ENCODE peak calls at places on chromosomes 3 and 15, in ten cellular contexts. U is cardiac fibroblast, Q is GM13977, Z is brain microvascular endothelial cell, L is fibroblast of the aortic adventitia, C is A549, T is ovary, M is tibial nerve, W is HFFc6, E is neural progenitor cell. D is an unnamed sample.

GRCh38 chr15:29134239-29134638 is 135.4 kb downstream of the NSMCE3 start:
- DNase-seq in W (no peak), C (no peak), E (no peak), Q (no peak), T (peak; percentile 7), M (no peak), L (no peak), U (no peak), Z (no peak), D (no peak)

GRCh38 chr15:67744331-67745058 is 80.8 kb upstream of the SKOR1 start:
- DNase-seq in W (no peak), Z (no peak), L (no peak), C (no peak), U (peak; percentile 14), M (no peak), T (no peak), E (no peak), Q (peak; percentile 23), D (no peak)

GRCh38 chr15:39174332-39174731 is 406.5 kb upstream of the THBS1 start:
- DNase-seq in Z (no peak), L (no peak), W (no peak), M (no peak), Q (no peak), U (no peak), C (no peak), E (no peak), T (no peak), D (no peak)

GRCh38 chr15:63858881-63859280 is 25.1 kb upstream of the HERC1 start:
- DNase-seq in U (peak; percentile 94), Z (peak; percentile 87), E (no peak), Q (no peak), M (no peak), T (no peak), L (peak; percentile 81), C (no peak), W (peak; percentile 64), D (no peak)

GRCh38 chr3:25412269-25412668 is 15.8 kb upstream of the RARB start:
- DNase-seq in M (no peak), Z (peak; percentile 51), E (no peak), T (no peak), L (peak; percentile 8), C (peak; percentile 75), U (peak; percentile 57), Q (no peak), W (no peak), D (no peak)

GRCh38 chr3:111976254-111976653 is 2.6 kb upstream of the ABHD10 start:
- DNase-seq in T (no peak), M (no peak), C (no peak), L (no peak), E (no peak), W (no peak), U (no peak), Q (no peak), Z (no peak), D (no peak)

GRCh38 chr3:69542265-69543079 is 156.6 kb upstream of the FRMD4B start:
- DNase-seq in Z (no peak), M (no peak), Q (peak; percentile 37), W (no peak), E (peak; percentile 88), C (peak; percentile 13), T (peak; percentile 53), L (no peak), U (peak; percentile 18), D (peak; percentile 63)

GRCh38 chr3:194091141-194091540 is 44.8 kb upstream of the HES1 start:
- DNase-seq in M (no peak), T (no peak), U (peak; percentile 58), L (no peak), C (peak; percentile 75), Q (no peak), Z (peak; percentile 70), W (peak; percentile 82), E (no peak), D (no peak)

GRCh38 chr3:142281474-142281873 is 56.1 kb upstream of the GK5 start:
- DNase-seq in C (no peak), M (no peak), U (no peak), L (no peak), Z (no peak), T (no peak), E (no peak), Q (no peak), W (no peak), D (no peak)

GRCh38 chr3:148948913-148949657 is 42.3 kb upstream of the GYG1 start:
- DNase-seq in E (no peak), Z (no peak), Q (no peak), T (no peak), M (no peak), C (no peak), U (no peak), L (no peak), W (no peak), D (no peak)

GRCh38 chr3:148954981-148955380 is 36.4 kb upstream of the GYG1 start:
- DNase-seq in C (no peak), T (no peak), M (no peak), U (no peak), Q (no peak), W (no peak), L (no peak), E (no peak), Z (no peak), D (no peak)

GRCh38 chr3:148953094-148953493 is 38.2 kb upstream of the GYG1 start:
- DNase-seq in M (no peak), E (no peak), U (no peak), T (no peak), C (no peak), W (no peak), Z (no peak), L (no peak), Q (no peak), D (no peak)

GRCh38 chr3:148951599-148952361 is 39.6 kb upstream of the GYG1 start:
- DNase-seq in W (no peak), E (no peak), Q (no peak), T (no peak), U (peak; percentile 29), M (no peak), L (no peak), Z (no peak), C (no peak), D (no peak)

DNA sequence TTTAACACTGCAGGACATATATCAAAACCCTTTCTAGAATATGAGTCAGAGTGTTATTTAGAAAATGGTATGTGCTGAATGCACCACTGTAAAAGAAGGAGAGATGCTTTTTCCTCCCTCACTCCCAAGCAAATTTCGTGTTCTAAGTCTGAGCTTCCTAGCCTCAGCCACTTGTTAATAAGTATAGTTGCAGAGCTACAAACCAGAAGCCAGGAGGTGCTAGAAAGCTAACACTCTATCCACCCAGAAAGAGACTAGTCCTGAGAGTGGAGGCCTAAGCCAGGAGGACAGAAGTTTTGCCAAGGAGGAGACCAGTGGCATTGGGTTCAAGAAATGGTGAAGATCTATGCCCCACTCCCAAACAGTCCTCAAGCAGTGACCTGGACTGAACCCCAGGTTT is 40.5 kb upstream of the GYG1 start:
- DNase-seq in L (no peak), E (no peak), U (peak; percentile 31), T (no peak), W (no peak), Q (no peak), M (no peak), Z (no peak), C (peak; percentile 33), D (no peak)
- TF ChIP-seq CTCF in L (peak; percentile 27), E (peak; percentile 40), U (peak; percentile 44), T (no peak), W (peak; percentile 52), Q (peak; percentile 41), M (no peak), Z (peak; percentile 49), C (no peak), D (no peak)

DNA sequence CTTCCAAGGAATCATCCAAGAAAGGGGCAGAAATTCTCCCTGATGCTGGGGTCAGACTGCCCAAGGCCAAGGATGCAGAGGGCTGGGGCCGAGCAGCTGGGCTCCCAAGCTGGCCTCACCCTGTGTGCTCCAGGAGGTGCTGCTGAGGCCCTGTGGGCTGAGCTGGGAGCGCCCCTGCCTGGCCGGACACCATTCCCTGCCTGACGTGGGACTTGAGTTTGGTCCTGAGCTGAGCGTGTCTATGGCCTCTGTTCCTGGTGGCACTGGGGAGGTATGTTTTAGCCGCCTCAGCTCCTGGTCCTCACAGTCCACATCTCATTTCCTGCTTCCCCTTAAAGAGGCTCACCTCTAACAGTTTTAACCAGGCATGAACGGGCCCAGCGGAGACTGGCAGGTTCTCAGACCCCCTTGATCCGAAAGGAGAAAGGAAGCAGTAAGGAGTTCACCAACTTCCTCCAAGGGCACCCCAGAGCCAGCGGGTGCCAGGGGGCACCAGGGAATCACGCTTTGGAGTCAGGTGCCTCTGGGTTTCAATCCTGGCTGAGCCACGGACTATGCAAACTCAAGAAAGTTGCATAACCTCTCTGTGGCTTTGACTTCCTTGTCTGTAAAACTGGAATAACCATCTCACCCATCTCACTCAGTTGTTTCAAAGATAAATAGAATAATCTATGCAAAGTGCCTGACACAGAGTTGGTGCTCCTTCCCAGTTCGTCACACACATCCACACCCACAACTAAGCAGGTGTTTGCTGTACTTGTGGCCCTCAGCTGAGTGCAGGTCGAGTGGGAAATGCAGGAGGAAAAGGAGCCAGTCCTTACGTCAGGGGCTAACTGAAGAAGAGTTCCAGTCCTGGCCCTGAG is 48.6 kb downstream of the SLC12A8 start:
- DNase-seq in E (peak; percentile 43), Q (no peak), L (peak; percentile 66), Z (no peak), M (no peak), U (peak; percentile 54), W (no peak), C (peak; percentile 27), T (no peak), D (no peak)
- TF ChIP-seq CTCF in E (peak; percentile 41), Q (peak; percentile 35), L (peak; percentile 61), Z (peak; percentile 48), M (no peak), U (peak; percentile 42), W (peak; percentile 34), C (peak; percentile 11), T (no peak), D (no peak)

DNA sequence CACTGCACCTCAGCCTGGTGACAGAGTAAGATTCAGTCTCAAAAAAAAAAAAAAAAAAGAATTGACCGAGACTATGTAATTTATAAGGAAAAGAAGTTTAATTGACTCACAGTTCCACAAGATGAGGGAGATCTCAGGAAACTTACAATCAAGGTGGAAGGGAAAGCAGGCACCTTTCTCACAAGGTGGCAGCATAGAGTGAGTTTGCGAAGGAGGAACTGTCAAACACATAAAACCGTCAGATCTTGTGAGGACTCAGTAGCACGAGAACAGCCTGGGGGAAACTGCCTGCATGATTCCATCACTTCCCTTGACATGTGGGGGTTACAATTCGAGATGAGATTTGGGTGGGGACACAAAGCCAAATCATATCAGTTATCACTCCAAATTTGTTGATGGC is 380.9 kb downstream of the EDEM1 start:
- DNase-seq in Q (no peak), U (no peak), E (peak; percentile 43), C (peak; percentile 34), M (no peak), Z (no peak), W (no peak), T (no peak), L (no peak), D (no peak)
- TF ChIP-seq CTCF in Q (peak; percentile 30), U (no peak), E (peak; percentile 50), C (peak; percentile 24), M (peak; percentile 10), Z (no peak), W (no peak), T (no peak), L (no peak), D (no peak)

DNA sequence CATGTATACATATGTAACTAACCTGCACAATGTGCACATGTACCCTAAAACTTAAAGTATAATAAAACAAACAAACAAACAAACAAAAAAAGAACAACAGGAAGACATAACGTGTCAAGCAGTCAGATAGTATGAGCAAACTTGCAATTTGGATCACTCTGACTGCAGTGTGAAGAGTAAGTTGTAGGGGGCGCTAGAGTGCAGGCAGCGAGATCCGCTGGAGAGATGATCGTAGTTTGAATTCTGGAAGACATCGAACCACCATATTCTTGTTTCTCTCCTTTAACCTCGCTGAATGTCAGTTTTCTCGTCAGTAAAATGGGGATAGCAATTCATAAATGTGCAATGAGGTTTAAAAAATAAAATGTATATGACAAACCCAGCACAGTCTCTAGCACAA is 165.2 kb upstream of the LMCD1 start:
- DNase-seq in U (no peak), M (no peak), C (peak; percentile 7), W (no peak), E (peak; percentile 19), T (no peak), L (no peak), Q (no peak), Z (no peak), D (no peak)
- TF ChIP-seq CTCF in U (no peak), M (no peak), C (no peak), W (peak; percentile 56), E (peak; percentile 55), T (no peak), L (peak; percentile 26), Q (peak; percentile 35), Z (peak; percentile 61), D (no peak)

D was measured in tibial artery.